ENCODE peak calls at places on chromosomes 4 and X, in four cellular contexts. R is IMR-90, Q is GM20000, B is GM13976. J is an unnamed sample.

GRCh38 chr4:153142700-153143438 is 61.4 kb upstream of the TRIM2 start:
- DNase-seq in B (peak), R (peak), Q (peak), J (peak)

GRCh38 chrX:13669246-13669689 is 16.3 kb downstream of the TCEANC start:
- DNase-seq in Q (peak), R (peak), B (peak), J (peak)

GRCh38 chr4:184310171-184310567 is 92.5 kb upstream of the ENPP6 start:
- DNase-seq in R (no peak), Q (peak), B (peak), J (no peak)

GRCh38 chr4:180363817-180364216 is 1879.4 kb upstream of the TENM3 start:
- DNase-seq in B (no peak), Q (no peak), R (no peak), J (no peak)

GRCh38 chr4:142358656-142359055 is 487.4 kb downstream of the INPP4B start:
- DNase-seq in R (no peak), Q (no peak), B (no peak), J (no peak)

GRCh38 chr4:4856071-4857000 is 3.1 kb upstream of the MSX1 start:
- DNase-seq in B (no peak), Q (peak), R (no peak), J (no peak)

GRCh38 chrX:98523521-98523920 is 1639.8 kb downstream of the RPA4 start:
- DNase-seq in B (no peak), R (no peak), Q (no peak), J (no peak)

GRCh38 chr4:102715057-102715456 is 45.7 kb downstream of the MANBA start:
- DNase-seq in B (no peak), R (no peak), Q (no peak), J (no peak)

GRCh38 chr4:113467581-113467980 is 294.0 kb downstream of the CAMK2D start:
- DNase-seq in Q (no peak), B (no peak), R (peak), J (no peak)

GRCh38 chrX:74551934-74552333 is 62.5 kb downstream of the RLIM start:
- DNase-seq in Q (no peak), B (no peak), R (no peak), J (no peak)

GRCh38 chrX:44945736-44946135 is 72.7 kb downstream of the KDM6A start:
- DNase-seq in R (no peak), Q (no peak), B (no peak), J (no peak)
- TF ChIP-seq CTCF in R (peak), Q (no peak), B (no peak), J (peak)

GRCh38 chr4:185656467-185656890 is 121.2 kb upstream of the PDLIM3 start:
- DNase-seq in B (no peak), R (peak), Q (no peak), J (no peak)
- TF ChIP-seq CTCF in B (no peak), R (peak), Q (no peak), J (no peak)

GRCh38 chrX:151153086-151153485 is 23.3 kb upstream of the GPR50 start:
- DNase-seq in Q (no peak), B (no peak), R (peak), J (no peak)
- TF ChIP-seq CTCF in Q (no peak), B (no peak), R (peak), J (no peak)

GRCh38 chr4:188417181-188417580 is 277.9 kb downstream of the TRIML1 start:
- DNase-seq in B (no peak), Q (no peak), R (peak), J (no peak)
- TF ChIP-seq CTCF in B (no peak), Q (no peak), R (no peak), J (no peak)

GRCh38 chr4:98930311-98930865 is 1.5 kb upstream of the EIF4E start:
- DNase-seq in R (no peak), Q (no peak), B (no peak), J (no peak)
- TF ChIP-seq CTCF in R (no peak), Q (no peak), B (no peak), J (no peak)